ENCODE peak calls at places on chromosomes 11 and 22, in five cellular contexts. E is activated effector memory CD4-positive, alpha-beta T cell treated with Interleukin-2 at 50 U/mL for 16 hours; U is DMS153; A is choroid plexus epithelial cell; Y is DMS79 treated with DMSO at 0.1 percent for 48 hours. H is an unnamed sample.

GRCh38 chr11:61691378-61692156 is 11.4 kb downstream of the DAGLA start:
- DNase-seq in E (no peak), U (peak; percentile 71), A (no peak), Y (peak; percentile 95), H (peak; percentile 91)

GRCh38 chr11:19864141-19865120 is 151.8 kb downstream of the NAV2 start:
- DNase-seq in E (no peak), U (peak; percentile 57), A (peak; percentile 14), Y (no peak), H (no peak)

GRCh38 chr11:69721745-69722144 is 17.9 kb upstream of the FGF19 start:
- DNase-seq in E (no peak), U (no peak), A (no peak), Y (no peak), H (no peak)

GRCh38 chr11:98565311-98565710 is 455.4 kb upstream of the CNTN5 start:
- DNase-seq in E (no peak), U (no peak), A (no peak), Y (no peak), H (no peak)

GRCh38 chr22:32746715-32747114 is 54.8 kb upstream of the TIMP3 start:
- DNase-seq in E (no peak), U (no peak), A (no peak), Y (no peak), H (no peak)

GRCh38 chr22:32327596-32328171 is 30.0 kb upstream of the RFPL3 start:
- DNase-seq in E (no peak), U (no peak), A (no peak), Y (no peak), H (no peak)

GRCh38 chr22:47835726-47836125 is 1073.3 kb downstream of the TBC1D22A start:
- DNase-seq in E (no peak), U (no peak), A (peak; percentile 48), Y (peak; percentile 7), H (no peak)

GRCh38 chr11:10499452-10500262 is 41.3 kb downstream of the RNF141 start:
- DNase-seq in E (no peak), U (no peak), A (no peak), Y (no peak), H (no peak)

GRCh38 chr22:30080805-30081204 is 541 bp downstream of the HORMAD2 start:
- DNase-seq in E (no peak), U (no peak), A (no peak), Y (no peak), H (no peak)

GRCh38 chr11:118791961-118792578 is 1.1 kb upstream of the DDX6 start:
- DNase-seq in E (peak; percentile 16), U (no peak), A (peak; percentile 25), Y (no peak), H (no peak)

H was measured in NCI-H1105 treated with DMSO at 0.1 percent for 48 hours.